ENCODE peak calls at places on chromosomes 6 and 20, in nine cellular contexts. One of them, this sample, is unnamed.

GRCh38 chr6:106025655-106026054 is 60.5 kb upstream of the PRDM1 start:
- DNase-seq in pancreas: no peak
- DNase-seq in tibial artery: no peak
- DNase-seq in GM23338: no peak
- DNase-seq in HL-60: no peak
- DNase-seq in glutamatergic neuron: no peak
- DNase-seq in sigmoid colon: no peak
- DNase-seq in GM13977: no peak
- DNase-seq in HFF-Myc: no peak
- DNase-seq in this sample: no peak

GRCh38 chr6:162543221-162543620 is 184.3 kb downstream of the PRKN start:
- DNase-seq in pancreas: no peak
- DNase-seq in tibial artery: no peak
- DNase-seq in GM23338: peak; percentile 61
- DNase-seq in HL-60: no peak
- DNase-seq in glutamatergic neuron: no peak
- DNase-seq in sigmoid colon: no peak
- DNase-seq in GM13977: no peak
- DNase-seq in HFF-Myc: no peak
- DNase-seq in this sample: no peak

GRCh38 chr20:24870876-24871275 is 78.2 kb upstream of the CST7 start:
- DNase-seq in pancreas: no peak
- DNase-seq in tibial artery: no peak
- DNase-seq in GM23338: no peak
- DNase-seq in HL-60: no peak
- DNase-seq in glutamatergic neuron: peak; percentile 51
- DNase-seq in sigmoid colon: peak; percentile 41
- DNase-seq in GM13977: no peak
- DNase-seq in HFF-Myc: no peak
- DNase-seq in this sample: no peak

GRCh38 chr6:17099401-17100059 is 2.3 kb upstream of the STMND1 start:
- DNase-seq in pancreas: peak; percentile 32
- DNase-seq in tibial artery: no peak
- DNase-seq in GM23338: no peak
- DNase-seq in HL-60: no peak
- DNase-seq in glutamatergic neuron: no peak
- DNase-seq in sigmoid colon: no peak
- DNase-seq in GM13977: no peak
- DNase-seq in HFF-Myc: no peak
- DNase-seq in this sample: no peak

GRCh38 chr20:20864346-20865096 is 152.1 kb upstream of the RALGAPA2 start:
- DNase-seq in pancreas: no peak
- DNase-seq in tibial artery: no peak
- DNase-seq in GM23338: peak; percentile 63
- DNase-seq in HL-60: no peak
- DNase-seq in glutamatergic neuron: no peak
- DNase-seq in sigmoid colon: no peak
- DNase-seq in GM13977: no peak
- DNase-seq in HFF-Myc: no peak
- DNase-seq in this sample: no peak

GRCh38 chr6:44512868-44513641 is 125.5 kb downstream of the CDC5L start:
- DNase-seq in pancreas: no peak
- DNase-seq in tibial artery: peak; percentile 38
- DNase-seq in GM23338: no peak
- DNase-seq in HL-60: no peak
- DNase-seq in glutamatergic neuron: no peak
- DNase-seq in sigmoid colon: no peak
- DNase-seq in GM13977: no peak
- DNase-seq in HFF-Myc: no peak
- DNase-seq in this sample: no peak

GRCh38 chr6:1848752-1849151 is 239.0 kb downstream of the FOXC1 start:
- DNase-seq in pancreas: no peak
- DNase-seq in tibial artery: no peak
- DNase-seq in GM23338: no peak
- DNase-seq in HL-60: no peak
- DNase-seq in glutamatergic neuron: no peak
- DNase-seq in sigmoid colon: no peak
- DNase-seq in GM13977: no peak
- DNase-seq in HFF-Myc: no peak
- DNase-seq in this sample: no peak

GRCh38 chr6:44668976-44669934 is 281.7 kb downstream of the CDC5L start:
- DNase-seq in pancreas: no peak
- DNase-seq in tibial artery: no peak
- DNase-seq in GM23338: no peak
- DNase-seq in HL-60: no peak
- DNase-seq in glutamatergic neuron: no peak
- DNase-seq in sigmoid colon: no peak
- DNase-seq in GM13977: no peak
- DNase-seq in HFF-Myc: no peak
- DNase-seq in this sample: no peak

GRCh38 chr6:111551521-111552231 is 54.0 kb downstream of the TRAF3IP2 start:
- DNase-seq in pancreas: peak; percentile 78
- DNase-seq in tibial artery: no peak
- DNase-seq in GM23338: no peak
- DNase-seq in HL-60: no peak
- DNase-seq in glutamatergic neuron: no peak
- DNase-seq in sigmoid colon: no peak
- DNase-seq in GM13977: no peak
- DNase-seq in HFF-Myc: no peak
- DNase-seq in this sample: no peak

GRCh38 chr6:49551126-49551865 is 828 bp downstream of the C6orf141 start:
- DNase-seq in pancreas: no peak
- DNase-seq in tibial artery: no peak
- DNase-seq in GM23338: peak; percentile 77
- DNase-seq in HL-60: no peak
- DNase-seq in glutamatergic neuron: peak; percentile 35
- DNase-seq in sigmoid colon: no peak
- DNase-seq in GM13977: peak; percentile 12
- DNase-seq in HFF-Myc: no peak
- DNase-seq in this sample: no peak

GRCh38 chr6:138468320-138469015 is 30.8 kb downstream of the NHSL1 start:
- DNase-seq in pancreas: no peak
- DNase-seq in tibial artery: no peak
- DNase-seq in GM23338: no peak
- DNase-seq in HL-60: no peak
- DNase-seq in glutamatergic neuron: peak; percentile 23
- DNase-seq in sigmoid colon: no peak
- DNase-seq in GM13977: no peak
- DNase-seq in HFF-Myc: no peak
- DNase-seq in this sample: no peak

GRCh38 chr6:36297511-36297910 is 27.7 kb downstream of the PNPLA1 start:
- DNase-seq in pancreas: no peak
- DNase-seq in tibial artery: no peak
- DNase-seq in GM23338: no peak
- DNase-seq in HL-60: no peak
- DNase-seq in glutamatergic neuron: no peak
- DNase-seq in sigmoid colon: no peak
- DNase-seq in GM13977: no peak
- DNase-seq in HFF-Myc: no peak
- DNase-seq in this sample: no peak

GRCh38 chr20:21394120-21394519 is 3.2 kb downstream of the NKX2-4 start:
- DNase-seq in pancreas: no peak
- DNase-seq in tibial artery: no peak
- DNase-seq in GM23338: no peak
- DNase-seq in HL-60: no peak
- DNase-seq in glutamatergic neuron: no peak
- DNase-seq in sigmoid colon: no peak
- DNase-seq in GM13977: no peak
- DNase-seq in HFF-Myc: no peak
- DNase-seq in this sample: no peak

GRCh38 chr6:142913511-142914047 is 31.4 kb downstream of the HIVEP2 start:
- DNase-seq in pancreas: no peak
- DNase-seq in tibial artery: no peak
- DNase-seq in GM23338: no peak
- DNase-seq in HL-60: peak; percentile 35
- DNase-seq in glutamatergic neuron: no peak
- DNase-seq in sigmoid colon: no peak
- DNase-seq in GM13977: peak; percentile 53
- DNase-seq in HFF-Myc: no peak
- DNase-seq in this sample: no peak

GRCh38 chr6:7087066-7087465 is 20.7 kb upstream of the RREB1 start:
- DNase-seq in pancreas: no peak
- DNase-seq in tibial artery: no peak
- DNase-seq in GM23338: peak; percentile 65
- DNase-seq in HL-60: no peak
- DNase-seq in glutamatergic neuron: no peak
- DNase-seq in sigmoid colon: no peak
- DNase-seq in GM13977: no peak
- DNase-seq in HFF-Myc: no peak
- DNase-seq in this sample: no peak
- TF ChIP-seq CTCF in pancreas: no peak
- TF ChIP-seq CTCF in tibial artery: peak; percentile 28
- TF ChIP-seq CTCF in GM23338: no peak
- TF ChIP-seq CTCF in HL-60: no peak
- TF ChIP-seq CTCF in glutamatergic neuron: no peak
- TF ChIP-seq CTCF in sigmoid colon: peak; percentile 27
- TF ChIP-seq CTCF in GM13977: peak; percentile 24
- TF ChIP-seq CTCF in HFF-Myc: no peak
- TF ChIP-seq CTCF in this sample: peak; percentile 9

GRCh38 chr20:57900226-57900905 is 190.6 kb upstream of the PMEPA1 start:
- DNase-seq in pancreas: no peak
- DNase-seq in tibial artery: peak; percentile 7
- DNase-seq in GM23338: no peak
- DNase-seq in HL-60: no peak
- DNase-seq in glutamatergic neuron: no peak
- DNase-seq in sigmoid colon: peak; percentile 37
- DNase-seq in GM13977: no peak
- DNase-seq in HFF-Myc: no peak
- DNase-seq in this sample: no peak

GRCh38 chr20:57899554-57899953 is 189.7 kb upstream of the PMEPA1 start:
- DNase-seq in pancreas: no peak
- DNase-seq in tibial artery: no peak
- DNase-seq in GM23338: no peak
- DNase-seq in HL-60: no peak
- DNase-seq in glutamatergic neuron: no peak
- DNase-seq in sigmoid colon: peak; percentile 38
- DNase-seq in GM13977: no peak
- DNase-seq in HFF-Myc: no peak
- DNase-seq in this sample: no peak

GRCh38 chr20:57904706-57905105 is 194.9 kb upstream of the PMEPA1 start:
- DNase-seq in pancreas: no peak
- DNase-seq in tibial artery: no peak
- DNase-seq in GM23338: no peak
- DNase-seq in HL-60: no peak
- DNase-seq in glutamatergic neuron: no peak
- DNase-seq in sigmoid colon: no peak
- DNase-seq in GM13977: no peak
- DNase-seq in HFF-Myc: no peak
- DNase-seq in this sample: no peak

GRCh38 chr20:57901526-57901925 is 191.7 kb upstream of the PMEPA1 start:
- DNase-seq in pancreas: no peak
- DNase-seq in tibial artery: peak; percentile 1
- DNase-seq in GM23338: no peak
- DNase-seq in HL-60: no peak
- DNase-seq in glutamatergic neuron: no peak
- DNase-seq in sigmoid colon: no peak
- DNase-seq in GM13977: no peak
- DNase-seq in HFF-Myc: no peak
- DNase-seq in this sample: no peak

DNA sequence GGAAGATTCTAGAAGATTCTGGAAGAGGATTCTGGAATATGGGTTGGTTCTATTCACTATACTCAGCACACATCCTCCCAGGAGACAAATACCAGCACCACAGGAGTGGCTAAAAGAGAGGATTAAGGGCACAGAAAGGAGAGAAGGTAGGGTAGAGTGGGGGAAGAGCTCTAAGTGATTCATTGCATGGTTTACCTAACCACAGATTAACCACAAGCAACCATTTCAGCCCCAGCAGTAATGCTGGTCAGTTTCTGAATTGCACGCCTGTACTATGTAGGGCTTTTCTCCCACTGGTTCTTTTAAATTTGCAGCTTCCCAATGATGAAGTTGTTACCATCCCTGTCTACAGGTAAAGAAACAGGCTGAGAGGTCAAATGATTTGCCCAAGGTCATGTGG is 192.7 kb upstream of the PMEPA1 start:
- DNase-seq in pancreas: no peak
- DNase-seq in tibial artery: no peak
- DNase-seq in GM23338: no peak
- DNase-seq in HL-60: no peak
- DNase-seq in glutamatergic neuron: no peak
- DNase-seq in sigmoid colon: no peak
- DNase-seq in GM13977: peak; percentile 53
- DNase-seq in HFF-Myc: peak; percentile 41
- DNase-seq in this sample: no peak
- TF ChIP-seq CTCF in pancreas: no peak
- TF ChIP-seq CTCF in tibial artery: no peak
- TF ChIP-seq CTCF in GM23338: no peak
- TF ChIP-seq CTCF in HL-60: no peak
- TF ChIP-seq CTCF in glutamatergic neuron: no peak
- TF ChIP-seq CTCF in sigmoid colon: no peak
- TF ChIP-seq CTCF in GM13977: no peak
- TF ChIP-seq CTCF in HFF-Myc: no peak
- TF ChIP-seq CTCF in this sample: no peak

GRCh38 chr6:145214570-145214969 is 520.8 kb downstream of the EPM2A start:
- DNase-seq in pancreas: no peak
- DNase-seq in tibial artery: no peak
- DNase-seq in GM23338: peak; percentile 57
- DNase-seq in HL-60: no peak
- DNase-seq in glutamatergic neuron: no peak
- DNase-seq in sigmoid colon: no peak
- DNase-seq in GM13977: no peak
- DNase-seq in HFF-Myc: no peak
- DNase-seq in this sample: no peak
- TF ChIP-seq CTCF in pancreas: peak; percentile 50
- TF ChIP-seq CTCF in tibial artery: peak; percentile 17
- TF ChIP-seq CTCF in GM23338: no peak
- TF ChIP-seq CTCF in HL-60: no peak
- TF ChIP-seq CTCF in glutamatergic neuron: peak; percentile 82
- TF ChIP-seq CTCF in sigmoid colon: no peak
- TF ChIP-seq CTCF in GM13977: peak; percentile 38
- TF ChIP-seq CTCF in HFF-Myc: peak; percentile 14
- TF ChIP-seq CTCF in this sample: peak; percentile 42

GRCh38 chr6:39189915-39190544 is 39.2 kb downstream of the KCNK5 start:
- DNase-seq in pancreas: peak; percentile 58
- DNase-seq in tibial artery: peak; percentile 48
- DNase-seq in GM23338: peak; percentile 88
- DNase-seq in HL-60: no peak
- DNase-seq in glutamatergic neuron: peak; percentile 70
- DNase-seq in sigmoid colon: no peak
- DNase-seq in GM13977: peak; percentile 68
- DNase-seq in HFF-Myc: no peak
- DNase-seq in this sample: no peak
- TF ChIP-seq CTCF in pancreas: peak; percentile 49
- TF ChIP-seq CTCF in tibial artery: no peak
- TF ChIP-seq CTCF in GM23338: peak; percentile 84
- TF ChIP-seq CTCF in HL-60: peak; percentile 38
- TF ChIP-seq CTCF in glutamatergic neuron: peak; percentile 58
- TF ChIP-seq CTCF in sigmoid colon: peak; percentile 21
- TF ChIP-seq CTCF in GM13977: peak; percentile 59
- TF ChIP-seq CTCF in HFF-Myc: peak; percentile 44
- TF ChIP-seq CTCF in this sample: peak; percentile 37

This sample was measured in D721Med.